ENCODE peak calls at places on chromosomes 7 and 10, in four cellular contexts. Y is fibroblast of lung, S is OCI-LY7, X is SK-N-SH. L is an unnamed sample.

GRCh38 chr10:86663046-86663345 is 5.3 kb upstream of the LDB3 start:
- DNase-seq in S (no peak), X (no peak), Y (no peak), L (no peak)

GRCh38 chr10:77524300-77524711 is 113.3 kb downstream of the KCNMA1 start:
- DNase-seq in X (no peak), Y (peak; percentile 93), S (no peak), L (peak; percentile 91)

GRCh38 chr7:37068902-37069301 is 344.6 kb upstream of the AOAH start:
- DNase-seq in X (no peak), Y (no peak), S (no peak), L (no peak)

GRCh38 chr10:110774069-110775021 is 97.4 kb upstream of the PDCD4 start:
- DNase-seq in Y (peak; percentile 87), S (no peak), X (no peak), L (peak; percentile 84)

GRCh38 chr7:34823650-34824258 is 165.7 kb downstream of the NPSR1 start:
- DNase-seq in X (peak; percentile 66), S (peak; percentile 36), Y (peak; percentile 42), L (peak; percentile 17)

GRCh38 chr10:34163075-34163905 is 651.8 kb downstream of the PARD3 start:
- DNase-seq in Y (peak; percentile 36), X (no peak), S (no peak), L (peak; percentile 27)

GRCh38 chr7:21944616-21945373 is 904 bp downstream of the CDCA7L start:
- DNase-seq in S (peak; percentile 78), X (no peak), Y (peak; percentile 17), L (no peak)

GRCh38 chr7:3482147-3482921 is 181.3 kb downstream of the SDK1 start:
- DNase-seq in S (peak; percentile 23), Y (peak; percentile 45), X (peak; percentile 52), L (peak; percentile 29)

GRCh38 chr10:20890491-20891337 is 6.4 kb downstream of the NEBL start:
- DNase-seq in S (no peak), Y (peak; percentile 75), X (no peak), L (peak; percentile 70)

GRCh38 chr10:109912335-109913282 is 10.7 kb downstream of the XPNPEP1 start:
- DNase-seq in S (peak; percentile 94), X (no peak), Y (peak; percentile 98), L (peak; percentile 99)

GRCh38 chr7:45623740-45624391 is 49.7 kb downstream of the ADCY1 start:
- DNase-seq in X (no peak), Y (no peak), S (no peak), L (no peak)

GRCh38 chr7:36100293-36100692 is 52.8 kb upstream of the EEPD1 start:
- DNase-seq in S (no peak), X (no peak), Y (peak; percentile 66), L (peak; percentile 58)

GRCh38 chr7:44750921-44751571 is 2.4 kb downstream of the ZMIZ2 start:
- DNase-seq in S (peak; percentile 50), Y (peak; percentile 12), X (no peak), L (no peak)

GRCh38 chr7:6350057-6350752 is 77.8 kb upstream of the CYTH3 start:
- DNase-seq in S (peak; percentile 74), X (no peak), Y (no peak), L (no peak)

GRCh38 chr7:101875215-101875846 is 57.9 kb downstream of the CUX1 start:
- DNase-seq in Y (no peak), X (no peak), S (no peak), L (no peak)
- H4K20me1 ChIP-seq in Y (no peaks in the 10 kb centered on the region), X (peaks cover 17% of the 10 kb centered on the region), S (no peaks in the 10 kb centered on the region), L (peaks cover 46% of the 10 kb centered on the region)

GRCh38 chr10:28631896-28632596 is 45.3 kb upstream of the BAMBI start:
- DNase-seq in Y (peak; percentile 68), X (no peak), S (no peak), L (peak; percentile 65)
- TF ChIP-seq CTCF in Y (no peak), X (no peak), S (no peak), L (no peak)

GRCh38 chr10:117139581-117140524 is 1.8 kb upstream of the VAX1 start:
- DNase-seq in S (no peak), Y (no peak), X (peak; percentile 45), L (no peak)

GRCh38 chr10:117140525-117140902 is 2.4 kb upstream of the VAX1 start:
- DNase-seq in S (no peak), Y (no peak), X (no peak), L (no peak)

GRCh38 chr10:117145019-117145418 is 6.9 kb upstream of the VAX1 start:
- DNase-seq in Y (no peak), S (no peak), X (no peak), L (no peak)

GRCh38 chr10:117138838-117139580 is 939 bp upstream of the VAX1 start:
- DNase-seq in X (peak; percentile 35), Y (no peak), S (no peak), L (no peak)

DNA sequence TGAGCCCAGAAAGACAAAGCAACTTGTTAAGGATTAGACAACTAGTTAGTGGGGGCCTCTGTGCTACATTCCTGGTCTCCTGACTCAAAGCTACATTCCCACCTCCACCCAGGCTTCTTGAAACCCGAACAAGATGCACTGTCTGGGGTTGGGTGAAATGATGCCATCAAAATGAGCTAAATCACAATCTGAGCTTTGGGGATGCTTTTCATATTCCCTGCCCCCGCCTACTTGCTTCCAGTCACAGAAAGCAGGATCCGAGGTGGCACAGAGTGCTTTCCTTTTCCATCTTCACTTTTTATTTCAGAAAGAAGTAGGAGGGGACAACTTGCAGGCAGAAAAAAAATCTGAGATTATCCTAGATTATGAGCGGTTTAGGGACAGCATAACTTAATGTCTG is 5.4 kb upstream of the VAX1 start:
- DNase-seq in S (no peak), Y (no peak), X (no peak), L (no peak)
- H3K4me2 ChIP-seq in S (no peak overlapping the region), Y (no peak overlapping the region), X (no peak overlapping the region), L (no peak overlapping the region)

GRCh38 chr10:113019692-113020424 is 69.8 kb downstream of the TCF7L2 start:
- DNase-seq in X (no peak), S (no peak), Y (no peak), L (no peak)

GRCh38 chr10:113021268-113022028 is 71.4 kb downstream of the TCF7L2 start:
- DNase-seq in Y (no peak), X (no peak), S (no peak), L (no peak)

GRCh38 chr10:113020838-113021237 is 70.8 kb downstream of the TCF7L2 start:
- DNase-seq in X (no peak), Y (no peak), S (no peak), L (no peak)

GRCh38 chr10:113019096-113019495 is 69.0 kb downstream of the TCF7L2 start:
- DNase-seq in S (no peak), Y (no peak), X (no peak), L (no peak)

DNA sequence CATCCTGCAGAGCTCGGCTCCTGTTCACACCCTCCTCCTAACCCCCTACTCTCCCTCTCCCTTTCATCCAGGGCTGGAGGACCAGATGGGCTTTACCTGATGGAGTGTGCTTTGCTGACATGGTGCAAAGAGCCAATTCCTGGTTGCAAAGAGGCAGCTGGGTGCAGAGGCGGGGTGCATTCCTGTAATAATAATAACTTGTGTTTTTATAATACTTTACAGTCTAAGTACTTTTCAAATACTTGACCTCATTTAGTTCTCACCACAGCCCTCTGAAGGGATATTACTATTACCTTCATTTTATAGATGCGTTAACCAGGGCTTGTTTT is 70.3 kb downstream of the TCF7L2 start:
- DNase-seq in S (no peak), X (no peak), Y (no peak), L (peak; percentile 11)
- H4K20me1 ChIP-seq in S (no peaks in the 10 kb centered on the region), X (peaks cover 37% of the 10 kb centered on the region), Y (no peaks in the 10 kb centered on the region), L (peaks cover 76% of the 10 kb centered on the region)

GRCh38 chr10:25639646-25640045 is 294.4 kb upstream of the MYO3A start:
- DNase-seq in S (no peak), X (no peak), Y (peak; percentile 15), L (peak; percentile 1)
- TF ChIP-seq CTCF in S (peak; percentile 18), X (no peak), Y (no peak), L (no peak)

GRCh38 chr10:90856964-90857634 is 740 bp downstream of the HTR7 start:
- DNase-seq in Y (peak; percentile 17), S (no peak), X (no peak), L (no peak)
- H3K4me2 ChIP-seq in Y (peak overlapping the region; percentile 34), S (peak overlapping the region; percentile 50), X (peak overlapping the region; percentile 61), L (peak overlapping the region; percentile 91)

L was measured in astrocyte.